ENCODE peak calls at places on chromosomes 5 and 9, in four cellular contexts. J, M, N and Z are unnamed samples.

GRCh38 chr9:77981907-77982306 is 49.7 kb downstream of the GNAQ start:
- DNase-seq in M (no peak), J (no peak), N (no peak), Z (no peak)

GRCh38 chr5:136424835-136425694 is 59.7 kb upstream of the TRPC7 start:
- DNase-seq in J (peak; percentile 17), M (peak; percentile 3), N (peak; percentile 59), Z (peak; percentile 94)

GRCh38 chr9:121765021-121765950 is 113.9 kb downstream of the DAB2IP start:
- DNase-seq in J (peak; percentile 54), N (peak; percentile 77), M (no peak), Z (no peak)

GRCh38 chr9:134208310-134208841 is 44.0 kb upstream of the RNU6ATAC start:
- DNase-seq in M (no peak), N (peak; percentile 84), J (no peak), Z (no peak)

GRCh38 chr5:1182633-1183423 is 18.6 kb upstream of the SLC6A19 start:
- DNase-seq in N (no peak), M (no peak), J (no peak), Z (no peak)

GRCh38 chr9:91419222-91420191 is 4.1 kb downstream of the NFIL3 start:
- DNase-seq in N (peak; percentile 28), J (peak; percentile 94), M (no peak), Z (no peak)

GRCh38 chr9:134057751-134058701 is 9.8 kb downstream of the BRD3 start:
- DNase-seq in M (no peak), N (no peak), J (no peak), Z (no peak)

GRCh38 chr5:98454407-98454806 is 319.1 kb upstream of the RGMB start:
- DNase-seq in J (peak; percentile 27), M (no peak), N (no peak), Z (no peak)

GRCh38 chr5:171457208-171457981 is 37.9 kb downstream of the FGF18 start:
- DNase-seq in N (no peak), J (no peak), M (no peak), Z (no peak)

GRCh38 chr5:111973946-111974345 is 217.0 kb upstream of the NREP start:
- DNase-seq in M (no peak), N (no peak), J (peak; percentile 28), Z (no peak)

GRCh38 chr5:160434022-160434531 is 12.4 kb downstream of the PTTG1 start:
- DNase-seq in N (no peak), J (no peak), M (no peak), Z (peak; percentile 28)

GRCh38 chr9:4923580-4924544 is 61.2 kb upstream of the JAK2 start:
- DNase-seq in M (no peak), J (peak; percentile 44), N (no peak), Z (peak; percentile 10)

GRCh38 chr9:111944467-111944866 is 47.9 kb downstream of the UGCG start:
- DNase-seq in J (no peak), N (no peak), M (no peak), Z (no peak)

GRCh38 chr5:179820127-179820482 is 600 bp upstream of the SQSTM1 start:
- DNase-seq in J (no peak), N (no peak), M (no peak), Z (no peak)

GRCh38 chr5:9545959-9546851 is at the start of gene SEMA5A:
- DNase-seq in M (no peak), N (peak; percentile 78), J (peak; percentile 68), Z (peak; percentile 85)

GRCh38 chr9:105254226-105254625 is 9.8 kb downstream of the SLC44A1 start:
- DNase-seq in M (no peak), J (no peak), N (no peak), Z (no peak)

GRCh38 chr5:73999306-73999705 is 373.3 kb downstream of the ARHGEF28 start:
- DNase-seq in M (no peak), N (no peak), J (no peak), Z (no peak)

GRCh38 chr5:73994963-73995362 is 369.0 kb downstream of the ARHGEF28 start:
- DNase-seq in N (no peak), M (no peak), J (no peak), Z (no peak)

GRCh38 chr5:73996181-73996770 is 370.3 kb downstream of the ARHGEF28 start:
- DNase-seq in M (no peak), J (no peak), N (no peak), Z (no peak)

GRCh38 chr5:73998496-73998895 is 372.5 kb downstream of the ARHGEF28 start:
- DNase-seq in M (no peak), J (peak; percentile 55), N (no peak), Z (no peak)

DNA sequence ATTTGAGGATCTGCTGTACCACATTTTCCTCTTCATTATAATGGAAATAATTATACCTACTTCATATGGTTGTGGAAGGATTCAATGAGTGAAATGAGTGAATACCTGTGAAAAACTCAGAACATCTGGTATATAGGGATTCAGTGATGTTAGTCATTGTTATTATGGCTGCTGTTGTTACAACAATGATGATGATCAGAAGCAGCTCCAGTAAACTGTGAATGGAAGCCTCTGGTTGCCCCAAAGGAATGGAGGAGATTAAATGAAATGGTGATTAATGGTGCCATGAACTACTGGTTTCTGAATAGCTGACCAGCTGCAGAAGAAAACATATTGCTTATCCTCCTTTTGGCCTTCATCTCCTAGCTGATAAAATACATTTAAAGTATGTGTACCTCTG is 371.9 kb downstream of the ARHGEF28 start:
- DNase-seq in M (no peak), N (no peak), J (peak; percentile 24), Z (no peak)
- H3K4me3 ChIP-seq in M (no peak overlapping the region), N (no peak overlapping the region), J (no peak overlapping the region), Z (no peak overlapping the region)

DNA sequence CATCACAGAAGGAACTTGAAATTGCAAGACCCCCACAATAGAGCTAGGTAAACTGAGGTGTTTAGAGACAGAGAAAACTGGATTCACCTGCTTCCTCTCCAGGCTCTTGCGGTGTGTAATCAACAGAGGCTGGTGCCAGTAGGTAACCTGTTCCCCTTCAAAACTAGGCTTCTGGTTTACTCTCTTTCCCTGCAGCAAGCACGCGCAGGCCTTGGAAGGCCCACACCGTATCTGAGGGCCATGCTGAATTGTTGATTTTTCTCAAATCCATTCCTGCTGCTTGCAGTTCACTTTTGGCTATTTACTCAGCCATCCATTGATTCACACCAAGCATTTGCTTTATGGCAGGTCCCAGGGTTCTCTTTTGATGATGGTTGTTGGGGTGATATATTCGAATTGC is 667 bp upstream of the FRRS1L start:
- DNase-seq in J (no peak), N (no peak), M (no peak), Z (no peak)
- H3K4me3 ChIP-seq in J (no peak overlapping the region), N (no peak overlapping the region), M (no peak overlapping the region), Z (no peak overlapping the region)

DNA sequence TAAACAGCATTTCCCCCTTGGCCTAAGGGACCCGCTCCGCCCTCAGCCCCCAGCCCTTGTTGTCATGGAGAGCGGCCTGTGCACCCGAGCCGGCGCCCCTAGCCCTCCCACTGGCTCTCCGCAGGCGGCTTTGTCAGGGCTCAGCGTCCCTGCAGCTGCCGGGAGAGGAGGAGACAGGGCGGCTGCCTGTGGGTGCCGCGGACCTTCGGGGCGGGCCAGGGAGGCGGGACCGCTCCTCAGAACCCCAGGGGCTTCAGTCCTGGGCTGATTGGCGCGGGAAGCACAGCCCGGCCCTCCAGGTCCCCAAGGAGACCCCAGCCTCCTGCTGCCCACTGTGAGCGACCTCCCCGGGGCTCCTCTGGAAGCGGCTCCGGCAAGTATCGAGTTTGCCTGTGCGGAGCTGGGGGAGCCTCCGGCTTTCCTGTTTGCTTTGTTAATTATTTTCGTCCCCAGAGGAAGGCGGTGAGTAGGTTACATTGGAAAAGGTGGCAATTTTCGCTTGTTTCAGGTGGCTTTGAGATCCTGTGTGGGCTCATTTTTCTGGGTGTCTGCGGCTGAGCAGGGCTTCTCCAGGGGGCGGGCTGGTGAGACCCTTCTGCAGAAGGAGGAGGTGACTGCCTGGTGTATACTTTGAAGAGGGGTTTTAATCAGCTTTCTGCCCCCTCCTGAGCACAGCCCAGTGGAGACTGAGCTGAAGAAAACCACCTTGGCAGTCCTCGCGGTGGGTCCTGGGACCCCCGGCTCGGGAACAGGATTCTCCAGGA is at the start of gene FGD3:
- DNase-seq in J (no peak), N (no peak), M (peak; percentile 42), Z (peak; percentile 74)
- H3K4me3 ChIP-seq in J (peak within 1 kb of the TSS; percentile 32), N (peak within 1 kb of the TSS; percentile 61), M (peak within 1 kb of the TSS; percentile 73), Z (peak within 1 kb of the TSS; percentile 59)

DNA sequence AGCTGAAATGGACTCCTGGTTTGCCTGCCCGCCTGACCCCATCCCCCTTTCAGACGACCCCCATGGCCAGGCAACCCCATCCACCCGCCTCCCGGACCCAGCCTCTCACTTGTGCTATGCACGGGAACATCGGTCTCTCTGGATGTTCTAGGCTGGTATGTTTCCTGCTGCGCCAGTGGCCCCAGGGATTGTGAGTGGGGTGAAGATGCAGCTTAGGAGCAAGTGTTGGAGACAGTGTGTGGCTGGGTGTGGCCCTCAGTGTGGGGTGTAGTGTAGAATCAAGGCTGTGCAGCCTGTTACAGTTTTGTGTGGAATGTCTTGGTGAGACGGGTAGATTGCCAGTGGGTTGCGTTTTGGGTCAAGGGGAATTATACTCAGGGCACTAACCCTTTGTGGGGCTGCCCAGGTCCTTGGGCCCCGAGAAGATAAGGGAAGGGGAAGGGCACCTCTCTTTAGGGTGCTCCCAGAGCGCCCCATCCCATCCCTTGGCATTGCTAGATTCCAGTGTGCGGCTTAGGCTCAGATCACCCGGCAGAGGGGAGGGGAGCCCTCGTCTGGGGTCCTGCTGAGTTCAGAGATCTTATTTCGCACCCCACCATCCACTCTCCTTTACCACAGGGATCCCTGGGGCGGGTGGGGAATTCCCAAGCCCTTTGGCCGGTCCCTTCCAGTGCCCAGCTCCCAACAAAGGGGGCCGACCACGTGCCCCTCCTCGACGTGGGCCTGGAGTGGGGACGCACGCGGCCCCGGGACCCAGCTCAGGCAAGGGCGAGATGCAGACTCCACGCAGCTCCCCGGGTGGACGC is 4.6 kb downstream of the IER5L start:
- DNase-seq in M (no peak), J (no peak), N (no peak), Z (no peak)
- H3K4me3 ChIP-seq in M (peak overlapping the region; percentile 86), J (no peak overlapping the region), N (peak overlapping the region; percentile 73), Z (peak overlapping the region; percentile 76)

GRCh38 chr5:138541511-138541910 is 1.5 kb downstream of the ETF1 start:
- DNase-seq in M (no peak), N (no peak), J (no peak), Z (no peak)
- H3K4me3 ChIP-seq in M (peak overlapping the region; percentile 90), N (peak overlapping the region; percentile 99), J (peak overlapping the region; percentile 97), Z (peak overlapping the region; percentile 100)

GRCh38 chr9:129863059-129863690 is 27.9 kb downstream of the USP20 start:
- DNase-seq in M (peak; percentile 64), J (peak; percentile 79), N (no peak), Z (no peak)

GRCh38 chr9:129857207-129857606 is 21.9 kb downstream of the USP20 start:
- DNase-seq in N (no peak), J (no peak), M (no peak), Z (no peak)

GRCh38 chr9:129861447-129861827 is 26.2 kb downstream of the USP20 start:
- DNase-seq in J (no peak), M (no peak), N (no peak), Z (no peak)

GRCh38 chr9:129858167-129858962 is 23.1 kb downstream of the USP20 start:
- DNase-seq in N (no peak), M (no peak), J (no peak), Z (no peak)

GRCh38 chr9:129860653-129861446 is 25.6 kb downstream of the USP20 start:
- DNase-seq in J (no peak), M (no peak), N (no peak), Z (no peak)
- H3K4me3 ChIP-seq in J (no peak overlapping the region), M (no peak overlapping the region), N (no peak overlapping the region), Z (no peak overlapping the region)